ENCODE peak calls at places on chromosome 1, in four cellular contexts. X, K, I and E are unnamed samples.

GRCh38 chr1:30881266-30882181 is 27.0 kb downstream of the SDC3 start:
- DNase-seq in X (no peak), K (no peak), I (no peak), E (no peak)

GRCh38 chr1:19338323-19338762 is 26.2 kb downstream of the SLC66A1 start:
- DNase-seq in X (peak), K (no peak), I (no peak), E (peak)

GRCh38 chr1:8643542-8644536 is 173.6 kb downstream of the RERE start:
- DNase-seq in X (no peak), K (no peak), I (no peak), E (no peak)

GRCh38 chr1:170461762-170462384 is 70.1 kb upstream of the GORAB start:
- DNase-seq in X (no peak), K (no peak), I (no peak), E (no peak)

GRCh38 chr1:207619833-207620572 is 24.9 kb upstream of the CR1L start:
- DNase-seq in X (peak), K (peak), I (peak), E (peak)

GRCh38 chr1:6864166-6864565 is 78.9 kb downstream of the CAMTA1 start:
- DNase-seq in X (no peak), K (no peak), I (peak), E (no peak)

GRCh38 chr1:153957744-153958110 is 685 bp downstream of the CRTC2 start:
- DNase-seq in X (no peak), K (no peak), I (no peak), E (no peak)

GRCh38 chr1:185741551-185741950 is 7.4 kb downstream of the HMCN1 start:
- DNase-seq in X (no peak), K (no peak), I (no peak), E (no peak)

GRCh38 chr1:77282187-77282865 is 507 bp downstream of the AK5 start:
- DNase-seq in X (peak), K (no peak), I (peak), E (peak)

GRCh38 chr1:157966034-157966671 is 27.3 kb upstream of the KIRREL1 start:
- DNase-seq in X (no peak), K (peak), I (peak), E (peak)

GRCh38 chr1:30919025-30919881 is 10.7 kb upstream of the SDC3 start:
- DNase-seq in X (peak), K (peak), I (no peak), E (no peak)

GRCh38 chr1:174815474-174815908 is 184.3 kb upstream of the CACYBP start:
- DNase-seq in X (no peak), K (no peak), I (no peak), E (no peak)

GRCh38 chr1:11052839-11053757 is 6.1 kb upstream of the MASP2 start:
- DNase-seq in X (no peak), K (no peak), I (no peak), E (no peak)

GRCh38 chr1:155044812-155045690 is 6.1 kb upstream of the ADAM15 start:
- DNase-seq in X (peak), K (peak), I (peak), E (peak)

GRCh38 chr1:66982561-66983285 is 57.9 kb downstream of the MIER1 start:
- DNase-seq in X (no peak), K (no peak), I (no peak), E (no peak)

GRCh38 chr1:32925360-32926142 is 24.4 kb upstream of the TMEM54 start:
- DNase-seq in X (peak), K (no peak), I (no peak), E (peak)

GRCh38 chr1:204523605-204524215 is 7.5 kb downstream of the MDM4 start:
- DNase-seq in X (no peak), K (no peak), I (peak), E (no peak)

GRCh38 chr1:160739098-160739511 is at the start of gene SLAMF7:
- DNase-seq in X (no peak), K (no peak), I (peak), E (no peak)

GRCh38 chr1:235790123-235790522 is 76.6 kb downstream of the LYST start:
- DNase-seq in X (no peak), K (no peak), I (no peak), E (no peak)

GRCh38 chr1:218705911-218706893 is 361.1 kb downstream of the TGFB2 start:
- DNase-seq in X (no peak), K (peak), I (peak), E (no peak)

GRCh38 chr1:221431068-221431651 is 310.7 kb downstream of the DUSP10 start:
- DNase-seq in X (peak), K (no peak), I (no peak), E (no peak)

GRCh38 chr1:115814685-115815398 is 26.1 kb downstream of the NHLH2 start:
- DNase-seq in X (no peak), K (no peak), I (no peak), E (no peak)

GRCh38 chr1:17375651-17376050 is 3.7 kb downstream of the PADI6 start:
- DNase-seq in X (no peak), K (no peak), I (no peak), E (no peak)

GRCh38 chr1:107879338-107879737 is 85.6 kb downstream of the VAV3 start:
- DNase-seq in X (no peak), K (no peak), I (no peak), E (no peak)

GRCh38 chr1:66788231-66788939 is 12.7 kb downstream of the INSL5 start:
- DNase-seq in X (no peak), K (no peak), I (peak), E (no peak)

GRCh38 chr1:169486281-169486904 is 649 bp upstream of the SLC19A2 start:
- DNase-seq in X (no peak), K (no peak), I (no peak), E (no peak)

GRCh38 chr1:173863224-173864151 is 4.3 kb downstream of the GAS5 start:
- DNase-seq in X (no peak), K (no peak), I (no peak), E (no peak)

GRCh38 chr1:214326406-214326805 is 45.4 kb downstream of the SMYD2 start:
- DNase-seq in X (peak), K (no peak), I (no peak), E (no peak)

DNA sequence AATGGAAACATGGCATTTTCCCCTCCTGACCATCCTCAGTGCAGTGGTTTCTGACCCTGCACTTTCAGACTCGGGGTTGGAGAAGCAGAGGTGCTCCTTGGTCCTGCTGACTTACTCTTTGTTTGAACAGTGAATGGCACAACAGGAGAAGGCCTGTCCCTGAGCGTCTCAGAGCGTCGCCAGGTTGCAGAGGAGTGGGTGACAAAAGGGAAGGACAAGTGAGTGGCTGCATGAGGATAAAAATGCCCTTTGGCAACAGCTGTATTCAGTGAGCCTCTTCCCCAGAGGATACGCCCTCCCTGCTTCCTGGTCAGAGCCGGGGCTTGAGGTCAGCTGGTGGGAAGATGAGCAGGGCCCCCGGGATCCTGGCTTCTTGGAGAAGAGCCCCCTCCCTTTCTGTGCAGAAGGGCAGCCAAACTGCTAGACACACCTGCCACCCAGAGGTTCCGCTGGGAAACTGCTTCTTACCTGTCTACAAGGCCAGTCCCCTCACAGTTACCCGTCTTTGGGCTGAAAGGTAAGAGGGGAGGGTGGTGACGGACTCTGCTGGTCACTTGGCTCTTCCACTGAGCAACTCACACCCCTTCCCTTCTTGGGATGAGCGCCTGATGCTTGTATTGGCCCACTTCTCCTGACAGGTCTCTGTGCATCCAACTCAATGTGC is 16.6 kb downstream of the NPL start:
- DNase-seq in X (peak), K (no peak), I (no peak), E (peak)
- TF ChIP-seq CTCF in X (no peak), K (no peak), I (no peak), E (peak)

GRCh38 chr1:53992085-53992874 is 25.7 kb downstream of the LDLRAD1 start:
- DNase-seq in X (peak), K (no peak), I (no peak), E (peak)
- TF ChIP-seq CTCF in X (peak), K (no peak), I (no peak), E (peak)

GRCh38 chr1:215682232-215682631 is 115.1 kb downstream of the KCTD3 start:
- DNase-seq in X (no peak), K (no peak), I (peak), E (no peak)
- TF ChIP-seq CTCF in X (no peak), K (peak), I (peak), E (no peak)

GRCh38 chr1:41658444-41659158 is 174.1 kb upstream of the EDN2 start:
- DNase-seq in X (peak), K (no peak), I (no peak), E (no peak)

GRCh38 chr1:41657101-41657500 is 172.6 kb upstream of the EDN2 start:
- DNase-seq in X (no peak), K (no peak), I (no peak), E (no peak)

GRCh38 chr1:41656088-41656487 is 171.6 kb upstream of the EDN2 start:
- DNase-seq in X (no peak), K (no peak), I (no peak), E (no peak)

GRCh38 chr1:41659159-41659495 is 174.6 kb upstream of the EDN2 start:
- DNase-seq in X (no peak), K (no peak), I (no peak), E (no peak)

DNA sequence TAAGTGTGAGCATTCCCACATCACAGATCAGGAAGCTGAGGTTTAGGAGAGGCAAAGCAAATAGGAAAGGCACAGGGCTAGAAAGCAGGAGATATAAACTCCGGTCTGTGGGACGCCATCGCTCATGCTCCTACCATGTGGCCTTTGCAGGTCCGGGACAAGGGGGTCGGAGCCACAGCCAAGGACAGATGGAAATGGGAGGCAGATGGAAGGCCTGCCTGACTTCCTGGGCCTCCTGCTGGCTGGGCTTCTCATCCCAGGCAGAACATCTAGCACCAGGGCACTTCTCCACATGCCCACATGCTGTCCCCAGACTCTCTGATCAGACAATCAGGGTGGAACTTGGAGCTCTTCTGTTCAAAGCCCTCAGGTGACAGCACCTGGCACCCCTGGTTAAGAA is 173.2 kb upstream of the EDN2 start:
- DNase-seq in X (no peak), K (no peak), I (no peak), E (no peak)
- TF ChIP-seq CTCF in X (no peak), K (no peak), I (no peak), E (no peak)

DNA sequence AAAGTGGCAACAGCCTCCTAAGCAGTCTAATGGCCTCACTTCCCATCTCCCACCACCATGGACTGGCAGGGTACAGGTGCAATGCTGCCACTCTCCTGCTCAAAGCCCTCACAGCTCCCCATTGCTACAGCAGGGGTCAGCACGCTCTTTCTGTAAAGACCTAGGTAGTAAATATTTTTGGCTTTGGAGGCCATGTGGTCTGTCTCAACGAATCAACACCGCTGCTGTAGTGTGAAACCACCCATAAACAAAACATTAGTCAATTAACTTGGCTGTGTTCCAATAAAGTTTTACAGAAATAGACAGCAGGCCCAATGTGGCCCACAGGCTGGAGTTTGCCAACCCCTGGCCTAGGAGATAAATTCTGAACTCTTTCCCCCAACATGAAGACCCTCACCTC is 44.6 kb upstream of the TMEM125 start:
- DNase-seq in X (no peak), K (no peak), I (no peak), E (no peak)
- TF ChIP-seq CTCF in X (no peak), K (no peak), I (no peak), E (no peak)

GRCh38 chr1:93846929-93847810 is 31.8 kb downstream of the DNTTIP2 start:
- DNase-seq in X (peak), K (peak), I (peak), E (peak)
- TF ChIP-seq CTCF in X (no peak), K (no peak), I (no peak), E (no peak)

GRCh38 chr1:1014896-1015681 is 1.8 kb downstream of the ISG15 start:
- DNase-seq in X (peak), K (no peak), I (peak), E (no peak)
- TF ChIP-seq CTCF in X (peak), K (peak), I (peak), E (no peak)

GRCh38 chr1:201309420-201309819 is 26.1 kb downstream of the PKP1 start:
- DNase-seq in X (peak), K (no peak), I (peak), E (peak)
- TF ChIP-seq CTCF in X (peak), K (no peak), I (no peak), E (peak)

GRCh38 chr1:14849038-14849437 is 250.6 kb downstream of the KAZN start:
- DNase-seq in X (peak), K (no peak), I (no peak), E (no peak)
- TF ChIP-seq CTCF in X (no peak), K (no peak), I (no peak), E (no peak)